ENCODE peak calls at places on chromosome 14, in four cellular contexts. U, R, P and L are unnamed samples.

GRCh38 chr14:94451091-94451751 is 1.4 kb downstream of the SERPINA11 start:
- DNase-seq in U (no peak), R (no peak), P (no peak), L (no peak)

GRCh38 chr14:41446008-41446407 is 160.7 kb upstream of the LRFN5 start:
- DNase-seq in U (no peak), R (no peak), P (no peak), L (no peak)

GRCh38 chr14:54011001-54011400 is 54.4 kb upstream of the BMP4 start:
- DNase-seq in U (no peak), R (peak), P (no peak), L (no peak)

GRCh38 chr14:33056213-33056612 is 117.5 kb downstream of the NPAS3 start:
- DNase-seq in U (no peak), R (no peak), P (no peak), L (no peak)

GRCh38 chr14:99026471-99026870 is 245.5 kb downstream of the BCL11B start:
- DNase-seq in U (no peak), R (no peak), P (no peak), L (no peak)

GRCh38 chr14:85558505-85558904 is 28.6 kb downstream of the FLRT2 start:
- DNase-seq in U (no peak), R (no peak), P (no peak), L (no peak)

GRCh38 chr14:104290058-104290667 is 151.8 kb downstream of the KIF26A start:
- DNase-seq in U (peak), R (no peak), P (no peak), L (no peak)

GRCh38 chr14:99862111-99862510 is 68.9 kb downstream of the EML1 start:
- DNase-seq in U (no peak), R (no peak), P (peak), L (no peak)

GRCh38 chr14:79337761-79338160 is 873.5 kb downstream of the DIO2 start:
- DNase-seq in U (no peak), R (no peak), P (no peak), L (no peak)

GRCh38 chr14:69937367-69937777 is 58.2 kb downstream of the SMOC1 start:
- DNase-seq in U (no peak), R (no peak), P (no peak), L (no peak)

GRCh38 chr14:99255621-99256482 is 16.1 kb downstream of the BCL11B start:
- DNase-seq in U (no peak), R (no peak), P (no peak), L (no peak)

GRCh38 chr14:105980224-105980623 is 453.8 kb downstream of the TMEM121 start:
- DNase-seq in U (no peak), R (no peak), P (no peak), L (no peak)

GRCh38 chr14:101733211-101733610 is 28.3 kb upstream of the PPP2R5C start:
- DNase-seq in U (no peak), R (peak), P (peak), L (no peak)

GRCh38 chr14:51419685-51420084 is 179.6 kb downstream of the TMX1 start:
- DNase-seq in U (no peak), R (no peak), P (no peak), L (no peak)

GRCh38 chr14:92105073-92105844 is 1.1 kb downstream of the ATXN3 start:
- DNase-seq in U (no peak), R (peak), P (no peak), L (no peak)

GRCh38 chr14:39469094-39469710 is 37.0 kb upstream of the FBXO33 start:
- DNase-seq in U (no peak), R (peak), P (peak), L (no peak)

GRCh38 chr14:103512701-103513611 is 9.7 kb downstream of the CKB start:
- DNase-seq in U (peak), R (peak), P (peak), L (peak)

GRCh38 chr14:84579292-84579691 is 950.7 kb upstream of the FLRT2 start:
- DNase-seq in U (no peak), R (no peak), P (no peak), L (no peak)

GRCh38 chr14:103067231-103067954 is 10.0 kb upstream of the CDC42BPB start:
- DNase-seq in U (no peak), R (peak), P (peak), L (no peak)

GRCh38 chr14:104650057-104650980 is 39.1 kb upstream of the INF2 start:
- DNase-seq in U (peak), R (peak), P (peak), L (peak)

GRCh38 chr14:34324363-34324795 is 137.7 kb downstream of the SPTSSA start:
- DNase-seq in U (no peak), R (peak), P (peak), L (no peak)

GRCh38 chr14:33475623-33476022 is 475.3 kb downstream of the EGLN3 start:
- DNase-seq in U (no peak), R (peak), P (peak), L (peak)

GRCh38 chr14:24944800-24945199 is 105.1 kb downstream of the STXBP6 start:
- DNase-seq in U (no peak), R (no peak), P (no peak), L (no peak)

GRCh38 chr14:55599250-55599879 is 19.4 kb downstream of the KTN1 start:
- DNase-seq in U (peak), R (no peak), P (no peak), L (no peak)

GRCh38 chr14:103398427-103399195 is 13.4 kb downstream of the MARK3 start:
- DNase-seq in U (no peak), R (peak), P (peak), L (no peak)

GRCh38 chr14:89540830-89541470 is 123.9 kb upstream of the FOXN3 start:
- DNase-seq in U (no peak), R (peak), P (peak), L (no peak)

GRCh38 chr14:73591690-73592448 is at the start of gene ACOT4:
- DNase-seq in U (peak), R (peak), P (peak), L (no peak)

DNA sequence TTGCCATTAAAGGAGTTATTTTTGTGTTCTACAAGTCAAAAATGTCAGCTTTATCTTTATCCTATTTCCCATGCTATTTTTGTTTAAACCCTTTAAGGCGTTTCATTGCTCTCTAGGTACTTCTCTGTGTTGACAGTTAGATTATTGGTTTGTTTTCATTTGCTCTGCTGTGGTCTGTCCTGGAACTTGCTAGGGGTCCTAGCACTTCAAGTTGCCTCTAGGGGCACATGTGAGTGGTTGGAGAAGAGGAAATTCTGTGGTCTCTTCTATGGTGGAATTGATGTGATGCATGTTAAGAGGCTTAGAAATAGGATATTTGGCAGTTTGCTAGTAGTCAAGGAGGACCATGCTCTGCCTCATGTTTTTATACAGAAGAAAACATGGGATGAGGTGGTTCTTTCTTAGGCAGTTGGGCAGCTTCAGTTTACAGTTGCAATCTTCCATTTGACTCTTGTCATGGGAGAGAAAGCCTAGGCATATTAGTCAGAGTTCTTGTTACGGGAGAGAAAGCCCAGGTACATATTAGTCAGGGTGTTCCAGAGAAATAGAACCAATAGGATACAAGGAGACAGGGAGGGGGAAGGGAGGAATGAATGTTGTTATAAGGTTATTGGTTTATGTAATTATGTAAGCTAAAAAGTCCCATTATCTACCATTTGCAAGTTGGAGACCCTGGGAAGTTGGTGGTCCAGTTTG is 14.4 kb downstream of the TTLL5 start:
- DNase-seq in U (no peak), R (no peak), P (no peak), L (peak)
- TF ChIP-seq CTCF in U (no peak), R (no peak), P (no peak), L (peak)

DNA sequence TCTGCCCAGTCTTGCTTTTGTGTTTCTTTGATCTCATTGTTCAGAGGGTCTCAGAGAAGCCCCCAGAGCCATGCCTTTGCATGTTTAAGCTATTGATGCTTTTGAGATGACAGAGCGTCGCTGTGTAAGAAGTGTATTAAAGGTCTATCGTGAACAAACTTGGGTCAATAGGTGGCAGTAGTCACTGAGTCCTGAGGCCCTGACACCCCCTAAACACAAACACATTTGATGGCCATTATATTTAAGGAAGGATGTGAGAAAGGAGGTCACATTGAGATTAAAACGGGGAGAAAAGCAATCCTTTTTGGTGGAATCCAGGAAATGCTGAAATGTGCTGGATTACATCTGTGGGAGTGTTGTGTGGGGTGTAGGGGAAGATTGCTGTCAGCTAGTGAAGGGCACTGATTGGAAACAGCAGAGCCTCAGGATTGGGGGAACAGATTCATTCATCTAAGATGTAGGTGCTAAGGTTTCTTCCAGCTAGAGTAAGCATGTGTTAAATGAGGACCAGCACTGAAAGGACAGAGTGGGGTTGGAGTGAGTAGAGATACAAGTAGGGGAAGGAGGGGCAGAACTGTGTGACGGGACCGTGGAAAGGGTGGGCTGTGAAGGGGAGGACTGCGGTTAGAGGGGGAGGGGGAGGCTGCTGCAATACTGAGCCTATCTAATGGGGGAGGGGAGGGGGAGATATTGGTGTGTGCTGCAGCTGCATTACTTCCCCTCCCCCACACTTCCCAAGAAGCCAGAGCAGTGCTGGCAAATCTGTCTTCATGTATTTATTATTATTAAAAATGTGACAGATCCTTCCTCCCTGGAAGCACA is 12.7 kb downstream of the NGDN start:
- DNase-seq in U (no peak), R (no peak), P (no peak), L (no peak)
- H3K4me3 ChIP-seq in U (no peak), R (no peak), P (no peak), L (no peak)

DNA sequence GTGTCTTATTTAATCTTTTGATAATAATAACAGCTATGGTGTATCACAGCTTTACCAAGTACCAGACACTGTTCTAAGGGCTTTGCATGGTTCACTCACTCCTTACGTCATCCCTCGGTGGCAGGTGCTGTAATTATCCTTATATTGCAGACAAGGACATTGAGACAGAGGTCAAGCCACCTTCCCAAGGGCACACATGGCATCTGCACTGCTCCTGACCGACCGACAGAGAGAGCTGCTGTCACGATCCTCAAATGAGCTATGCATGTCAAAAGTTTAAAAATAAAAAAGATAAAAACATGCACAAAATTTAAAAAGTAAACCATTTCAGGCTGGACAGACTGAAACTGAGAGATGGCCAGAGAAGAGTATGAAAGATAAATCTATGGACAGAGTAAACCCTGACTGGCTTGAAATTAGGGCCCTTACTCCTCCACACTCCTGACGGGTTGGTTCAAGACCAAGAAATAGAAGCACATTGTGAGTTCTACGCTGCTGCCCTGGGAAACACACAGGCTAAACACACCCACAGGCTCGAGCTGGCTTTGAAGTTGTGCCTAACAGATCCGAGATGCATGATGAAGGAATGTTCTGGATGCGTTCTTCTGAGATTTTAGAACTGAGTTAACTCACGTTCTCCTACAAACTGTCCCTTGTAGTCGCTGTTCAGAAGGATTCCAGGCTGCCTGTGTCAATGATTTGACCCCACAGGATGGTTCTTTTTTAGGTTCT is 268.7 kb downstream of the ZFP36L1 start:
- DNase-seq in U (no peak), R (peak), P (peak), L (no peak)
- TF ChIP-seq CTCF in U (peak), R (peak), P (peak), L (no peak)

GRCh38 chr14:71331393-71331792 is 424.1 kb downstream of the PCNX1 start:
- DNase-seq in U (no peak), R (no peak), P (peak), L (no peak)
- H3K4me3 ChIP-seq in U (no peak), R (no peak), P (no peak), L (no peak)